ENCODE peak calls at places on chromosomes 7 and 10, in ten cellular contexts. Y is neural progenitor cell, N is A549, I is prostate gland, H is uterus, J is SK-N-SH, A is suprapubic skin, L is H9, C is psoas muscle, B is pancreas. S is an unnamed sample. For H3K4me1, the result is how much of the 10 kb centered on the place peaks cover.

GRCh38 chr10:47264797-47265281 is 35.2 kb upstream of the GDF10 start:
- DNase-seq in Y (no peak), C (no peak), L (no peak), J (no peak), B (no peak), N (no peak), H (no peak), I (no peak), A (no peak), S (no peak)

GRCh38 chr10:327889-328809 is 192.9 kb downstream of the ZMYND11 start:
- DNase-seq in N (no peak), L (no peak), A (no peak), H (no peak), I (no peak), J (no peak), C (no peak), B (peak), Y (no peak), S (no peak)

GRCh38 chr7:157946398-157947060 is 609.7 kb downstream of the DNAJB6 start:
- DNase-seq in I (no peak), H (no peak), A (no peak), L (no peak), C (no peak), N (no peak), Y (no peak), B (no peak), J (no peak), S (no peak)

GRCh38 chr7:139681463-139681755 is 96.4 kb downstream of the HIPK2 start:
- DNase-seq in N (no peak), H (no peak), B (no peak), A (no peak), Y (no peak), I (no peak), J (no peak), C (no peak), L (no peak), S (no peak)

GRCh38 chr10:97888641-97889262 is 39.1 kb downstream of the GOLGA7B start:
- DNase-seq in B (peak), I (no peak), N (peak), H (no peak), A (no peak), Y (peak), J (peak), C (no peak), L (peak), S (peak)

GRCh38 chr7:132548489-132549078 is 27.7 kb downstream of the PLXNA4 start:
- DNase-seq in A (no peak), I (no peak), L (no peak), B (no peak), Y (no peak), J (no peak), C (no peak), N (no peak), H (no peak), S (no peak)

GRCh38 chr7:1027285-1028043 is 16.9 kb upstream of the GPR146 start:
- DNase-seq in C (peak), N (peak), L (peak), Y (peak), I (no peak), B (peak), A (no peak), J (peak), H (peak), S (no peak)

GRCh38 chr7:43431020-43431595 is 151.8 kb upstream of the STK17A start:
- DNase-seq in B (no peak), N (no peak), A (no peak), J (no peak), I (no peak), C (no peak), L (no peak), Y (no peak), H (no peak), S (no peak)

GRCh38 chr7:158549176-158549833 is 38.3 kb downstream of the PTPRN2 start:
- DNase-seq in L (peak), J (no peak), A (no peak), N (no peak), I (no peak), Y (peak), H (peak), B (no peak), C (peak), S (peak)

GRCh38 chr7:71694678-71695077 is 562.7 kb downstream of the GALNT17 start:
- DNase-seq in B (no peak), H (no peak), Y (no peak), A (no peak), I (no peak), C (no peak), L (no peak), J (no peak), N (no peak), S (no peak)

GRCh38 chr7:155298288-155298833 is 683 bp downstream of the INSIG1 start:
- DNase-seq in H (no peak), A (no peak), I (no peak), C (no peak), B (no peak), N (no peak), L (no peak), Y (peak), J (peak), S (no peak)

GRCh38 chr10:112286837-112287818 is 3.9 kb downstream of the TECTB start:
- DNase-seq in J (no peak), B (no peak), I (peak), Y (no peak), A (no peak), L (no peak), C (no peak), N (no peak), H (no peak), S (no peak)

GRCh38 chr10:103021897-103022286 is 103.8 kb downstream of the CNNM2 start:
- DNase-seq in B (no peak), H (no peak), A (no peak), C (no peak), I (no peak), J (no peak), N (peak), Y (no peak), L (no peak), S (no peak)

GRCh38 chr7:44148961-44149550 is 7.9 kb upstream of the MYL7 start:
- DNase-seq in H (no peak), J (peak), L (peak), I (no peak), A (peak), N (no peak), B (no peak), Y (no peak), C (no peak), S (no peak)

GRCh38 chr7:130047801-130048200 is 3.4 kb downstream of the ZC3HC1 start:
- DNase-seq in I (no peak), Y (no peak), H (no peak), J (no peak), N (no peak), B (no peak), L (no peak), A (no peak), C (no peak), S (no peak)

GRCh38 chr10:33015798-33016547 is 57.9 kb upstream of the ITGB1 start:
- DNase-seq in I (no peak), L (no peak), Y (no peak), B (no peak), J (no peak), H (no peak), N (peak), A (no peak), C (no peak), S (no peak)

GRCh38 chr7:30348083-30348560 is 63.7 kb downstream of the ZNRF2 start:
- DNase-seq in A (no peak), L (no peak), H (no peak), C (no peak), J (no peak), Y (no peak), N (peak), B (no peak), I (no peak), S (peak)

GRCh38 chr7:34091330-34091917 is 186.1 kb downstream of the BMPER start:
- DNase-seq in Y (peak), C (no peak), B (no peak), H (no peak), J (peak), N (peak), L (peak), A (no peak), I (no peak), S (no peak)
- TF ChIP-seq CTCF in Y (peak), C (peak), B (no peak), H (no peak), J (peak), N (peak), L (peak), A (peak), I (peak), S (peak)

DNA sequence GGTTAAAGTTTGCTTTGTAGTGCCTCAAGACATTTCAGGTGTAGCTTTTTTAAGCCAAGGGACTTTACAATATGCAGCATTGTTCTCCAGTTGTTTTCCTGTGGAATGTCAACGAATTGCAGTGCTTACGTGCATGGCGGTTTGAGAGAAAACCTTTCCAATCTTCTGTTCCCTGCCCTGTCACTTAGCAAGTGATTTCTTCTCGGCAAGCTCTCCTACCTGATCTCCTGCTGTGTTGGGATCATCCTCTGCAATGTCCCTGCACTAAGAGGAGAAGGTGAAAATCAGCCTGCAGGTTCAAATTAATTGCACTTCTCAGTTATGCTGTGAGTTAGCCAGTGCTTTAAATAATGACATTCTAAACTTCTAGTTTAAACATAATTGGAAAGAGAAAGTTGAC is 197.6 kb upstream of the FZD1 start:
- DNase-seq in Y (peak), L (no peak), N (no peak), J (no peak), C (no peak), I (no peak), H (no peak), A (no peak), B (no peak), S (no peak)
- H3K27ac ChIP-seq in Y (no peak), L (no peak), N (no peak), J (no peak), C (no peak), I (no peak), H (no peak), A (no peak), B (no peak), S (no peak)

GRCh38 chr10:34638405-34639054 is 176.6 kb downstream of the PARD3 start:
- DNase-seq in I (peak), J (peak), C (peak), N (peak), H (peak), A (peak), B (peak), Y (peak), L (peak), S (no peak)
- H3K4me1 ChIP-seq in I (under half), J (under half), C (under half), N (under half), H (under half), A (under half), B (under half), Y (under half), L (under half), S (under half)

DNA sequence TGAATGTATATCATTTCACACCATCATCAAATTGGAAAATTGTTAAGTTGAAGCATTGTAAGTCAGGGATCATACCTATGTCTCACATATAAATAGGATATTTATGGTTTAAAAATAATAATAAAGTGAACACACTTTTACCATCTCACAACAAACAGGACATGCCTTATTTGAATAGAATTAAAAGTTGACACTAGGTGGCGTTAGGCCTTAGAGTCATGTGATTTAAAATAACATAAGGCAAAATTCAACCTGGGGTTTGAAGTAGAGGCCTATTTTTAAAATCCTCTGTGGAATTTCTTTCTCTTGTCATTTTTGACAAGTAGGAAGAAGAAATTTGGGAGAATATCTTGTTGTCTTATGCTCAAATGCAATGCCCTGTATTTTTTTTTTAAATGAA is 184.7 kb upstream of the PCDH15 start:
- DNase-seq in I (no peak), C (no peak), A (no peak), Y (peak), J (peak), H (no peak), B (no peak), N (peak), L (no peak), S (no peak)
- TF ChIP-seq CTCF in I (no peak), C (peak), A (no peak), Y (peak), J (peak), H (no peak), B (peak), N (peak), L (peak), S (peak)

DNA sequence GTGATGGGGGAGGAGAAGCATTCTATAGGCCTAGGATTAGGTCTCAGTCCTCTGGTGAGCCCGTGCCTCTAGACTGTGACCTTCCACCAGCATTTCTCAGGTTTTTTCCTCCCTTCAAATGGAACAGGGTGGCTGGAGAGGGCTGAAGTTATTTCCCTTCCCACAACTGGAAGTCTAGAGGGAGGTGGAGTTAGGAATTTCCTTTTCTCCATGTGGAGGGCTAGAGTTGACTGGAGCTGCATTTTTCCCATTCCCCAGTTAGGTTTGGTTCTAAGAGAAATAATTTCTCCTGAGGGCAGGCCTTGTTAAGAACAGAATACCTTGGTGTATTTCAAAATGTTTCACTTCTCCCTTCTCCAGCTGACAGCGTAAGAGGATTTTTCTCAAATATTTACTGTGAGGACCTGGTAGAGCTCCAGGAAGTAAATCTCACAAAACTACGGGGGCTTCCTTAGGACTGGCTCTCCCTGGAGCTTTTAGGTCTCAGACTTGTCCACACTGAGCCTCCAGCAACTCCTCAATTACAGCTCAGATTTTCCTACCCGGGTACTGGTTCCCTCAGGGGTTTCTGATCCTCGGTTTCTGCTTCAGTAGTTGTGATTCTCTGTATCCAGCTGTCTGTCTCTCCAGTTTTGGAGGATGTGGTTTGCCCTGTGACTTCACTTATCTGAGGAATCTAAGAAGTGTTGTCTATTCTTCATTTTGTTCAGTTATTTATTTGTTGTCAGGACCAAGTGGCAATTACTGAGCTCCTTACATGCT is 6.0 kb upstream of the REEP3 start:
- DNase-seq in H (no peak), L (peak), J (no peak), N (peak), C (no peak), B (no peak), I (no peak), Y (peak), A (no peak), S (no peak)
- H3K27ac ChIP-seq in H (peak), L (peak), J (no peak), N (peak), C (peak), B (no peak), I (peak), Y (peak), A (peak), S (peak)

GRCh38 chr7:36291387-36292316 is 98.0 kb upstream of the ANLN start:
- DNase-seq in Y (peak), A (peak), B (peak), C (peak), H (peak), I (peak), J (peak), N (peak), L (peak), S (no peak)

GRCh38 chr7:36288501-36288900 is 101.2 kb upstream of the ANLN start:
- DNase-seq in Y (no peak), A (no peak), I (no peak), H (no peak), B (no peak), J (no peak), N (no peak), L (no peak), C (no peak), S (no peak)

GRCh38 chr7:36286688-36287087 is 103.0 kb upstream of the ANLN start:
- DNase-seq in I (no peak), L (no peak), B (no peak), H (no peak), Y (no peak), C (no peak), N (no peak), A (no peak), J (no peak), S (peak)

GRCh38 chr7:36287371-36288241 is 102.1 kb upstream of the ANLN start:
- DNase-seq in B (no peak), C (peak), Y (no peak), H (no peak), N (peak), J (peak), A (no peak), I (peak), L (no peak), S (peak)

GRCh38 chr7:36289833-36290661 is 99.6 kb upstream of the ANLN start:
- DNase-seq in C (no peak), Y (no peak), I (peak), J (no peak), A (no peak), L (no peak), B (peak), H (no peak), N (peak), S (peak)
- H3K4me1 ChIP-seq in C (half or more), Y (under half), I (under half), J (under half), A (under half), L (under half), B (under half), H (under half), N (half or more), S (under half)

DNA sequence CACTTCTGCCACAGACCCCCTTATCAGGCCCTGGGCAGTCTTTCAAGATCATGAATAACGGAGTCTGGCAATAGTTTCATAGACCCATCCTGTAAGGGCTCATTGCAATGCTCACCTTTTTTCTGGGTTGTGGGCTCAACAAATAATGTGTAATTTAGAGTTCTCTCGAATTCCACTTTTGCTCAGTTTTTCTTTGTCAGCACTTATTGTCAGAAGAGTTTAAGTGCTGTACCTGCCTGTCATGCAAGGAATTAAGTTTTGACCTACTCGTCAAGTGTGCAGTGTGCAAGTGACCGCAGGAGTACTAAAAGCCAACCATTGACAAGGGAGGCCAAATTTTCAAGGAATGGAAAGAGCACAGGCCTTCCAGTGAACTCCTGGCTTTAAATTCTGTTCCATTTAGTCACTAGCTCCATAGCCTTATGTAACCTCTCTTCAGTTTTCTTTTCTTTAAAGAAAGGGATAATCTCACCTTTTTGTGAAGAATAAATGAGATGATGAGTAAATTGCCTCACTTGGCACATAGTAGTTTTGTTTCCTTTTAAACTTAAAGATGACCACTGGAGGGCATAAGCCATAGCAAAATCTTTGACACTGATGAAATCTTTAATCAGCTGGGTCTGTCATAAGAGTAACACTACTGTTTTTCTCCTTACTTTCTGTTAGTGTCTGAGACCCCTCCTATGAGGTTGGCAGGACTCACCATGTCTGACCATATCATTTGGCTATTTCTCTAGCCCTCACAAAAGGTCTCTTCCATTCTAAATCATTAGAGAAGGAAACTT is 313.3 kb downstream of the TYW1 start:
- DNase-seq in Y (no peak), L (no peak), I (no peak), B (no peak), C (no peak), J (no peak), H (no peak), A (no peak), N (no peak), S (no peak)
- TF ChIP-seq CTCF in Y (no peak), L (no peak), I (no peak), B (no peak), C (no peak), J (no peak), H (no peak), A (no peak), N (no peak), S (no peak)

GRCh38 chr10:80470266-80470665 is 16.2 kb downstream of the TSPAN14 start:
- DNase-seq in N (no peak), A (no peak), B (no peak), L (no peak), J (no peak), I (no peak), C (no peak), H (no peak), Y (no peak), S (no peak)

GRCh38 chr10:80468002-80468401 is 13.9 kb downstream of the TSPAN14 start:
- DNase-seq in I (peak), B (no peak), C (peak), H (peak), J (peak), L (peak), A (peak), Y (peak), N (no peak), S (no peak)

GRCh38 chr10:80466724-80467326 is 12.7 kb downstream of the TSPAN14 start:
- DNase-seq in B (no peak), N (no peak), L (no peak), J (no peak), C (no peak), Y (no peak), I (no peak), A (no peak), H (no peak), S (no peak)

GRCh38 chr10:80471009-80471408 is 16.9 kb downstream of the TSPAN14 start:
- DNase-seq in B (no peak), L (no peak), J (no peak), H (no peak), N (no peak), Y (no peak), I (peak), C (no peak), A (no peak), S (no peak)

GRCh38 chr10:80468806-80469421 is 14.8 kb downstream of the TSPAN14 start:
- DNase-seq in C (no peak), N (no peak), Y (no peak), H (no peak), B (no peak), I (peak), J (no peak), L (no peak), A (no peak), S (no peak)
- H3K27ac ChIP-seq in C (no peak), N (peak), Y (no peak), H (peak), B (no peak), I (peak), J (no peak), L (no peak), A (peak), S (peak)

S was measured in RWPE2.